ENCODE peak calls at places on chromosomes 4 and X, in four cellular contexts. I is K562, R is HL-60, O is GM12878. T is an unnamed sample.

GRCh38 chr4:150256841-150257273 is 178.6 kb downstream of the DCLK2 start:
- DNase-seq in R (peak), I (no peak), O (no peak), T (no peak)

GRCh38 chr4:25560605-25561004 is 95.0 kb upstream of the SLC34A2 start:
- DNase-seq in O (no peak), I (no peak), R (no peak), T (no peak)

GRCh38 chr4:128387600-128388351 is 100.2 kb upstream of the PGRMC2 start:
- DNase-seq in O (no peak), I (no peak), R (no peak), T (no peak)

GRCh38 chr4:47274931-47275330 is 188.6 kb downstream of the COMMD8 start:
- DNase-seq in R (no peak), O (no peak), I (no peak), T (no peak)

GRCh38 chr4:88090898-88091297 is 67.5 kb downstream of the ABCG2 start:
- DNase-seq in I (no peak), O (no peak), R (no peak), T (no peak)

GRCh38 chr4:54913751-54914526 is 211.5 kb downstream of the KDR start:
- DNase-seq in O (no peak), R (no peak), I (no peak), T (no peak)

GRCh38 chr4:54553001-54553400 is 104.8 kb upstream of the KIT start:
- DNase-seq in O (no peak), I (no peak), R (no peak), T (no peak)

GRCh38 chrX:16882188-16882587 is 12.0 kb upstream of the RBBP7 start:
- DNase-seq in R (peak), I (no peak), O (no peak), T (no peak)

GRCh38 chr4:163568835-163569234 is 74.3 kb downstream of the TMA16 start:
- DNase-seq in I (no peak), O (no peak), R (no peak), T (no peak)

GRCh38 chr4:3766207-3766790 is at the start of gene ADRA2C:
- DNase-seq in O (no peak), R (no peak), I (peak), T (no peak)

GRCh38 chr4:5710962-5711478 is at the start of gene EVC:
- DNase-seq in O (no peak), I (peak), R (no peak), T (peak)

GRCh38 chrX:135893294-135893817 is at the start of the genes CT45A10 and SAGE1:
- DNase-seq in I (peak), O (no peak), R (no peak), T (no peak)

GRCh38 chr4:54902976-54903375 is 222.4 kb downstream of the KDR start:
- DNase-seq in I (no peak), R (no peak), O (no peak), T (no peak)

GRCh38 chr4:110615366-110616161 is 7.3 kb downstream of the PITX2 start:
- DNase-seq in I (no peak), R (no peak), O (no peak), T (no peak)

GRCh38 chrX:97398030-97398551 is 514.4 kb downstream of the RPA4 start:
- DNase-seq in I (no peak), O (peak), R (no peak), T (no peak)

GRCh38 chr4:114287079-114287696 is 307.7 kb upstream of the ARSJ start:
- DNase-seq in I (no peak), R (no peak), O (no peak), T (no peak)

GRCh38 chr4:145276044-145276443 is 95.7 kb upstream of the OTUD4 start:
- DNase-seq in R (no peak), I (no peak), O (no peak), T (no peak)
- TF ChIP-seq SPI1 in R (no peak), I (no peak), O (no peak), T (no peak)

GRCh38 chrX:129698150-129698549 is 40.6 kb upstream of the XPNPEP2 start:
- DNase-seq in I (no peak), O (no peak), R (no peak), T (no peak)

GRCh38 chrX:129697204-129697829 is 41.5 kb upstream of the XPNPEP2 start:
- DNase-seq in O (no peak), I (no peak), R (no peak), T (no peak)

GRCh38 chrX:129696463-129697155 is 41.9 kb upstream of the APLN start:
- DNase-seq in O (no peak), I (no peak), R (no peak), T (no peak)

GRCh38 chrX:129701624-129702069 is 37.1 kb upstream of the XPNPEP2 start:
- DNase-seq in O (no peak), R (no peak), I (no peak), T (no peak)

DNA sequence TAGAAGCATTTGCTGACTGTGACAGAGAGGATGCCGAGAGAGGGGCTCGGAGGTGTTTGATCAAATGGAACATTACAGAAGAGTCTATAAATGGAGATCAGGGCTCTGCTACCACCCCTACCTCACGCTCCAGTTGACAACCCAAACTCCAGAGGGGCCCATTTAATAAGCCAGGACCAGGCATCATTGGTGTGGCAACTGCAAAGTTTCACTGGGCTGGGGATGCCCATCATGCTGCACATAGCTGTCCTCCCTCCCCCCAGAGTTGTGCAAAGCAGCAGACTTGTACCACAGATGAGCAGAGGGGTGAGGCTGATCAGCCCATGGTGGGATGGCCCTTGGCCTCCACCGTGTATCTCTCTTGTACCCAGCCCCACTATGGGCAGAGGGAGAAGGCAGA is 38.2 kb upstream of the XPNPEP2 start:
- DNase-seq in I (no peak), R (no peak), O (no peak), T (no peak)
- TF ChIP-seq SPI1 in I (no peak), R (no peak), O (no peak), T (no peak)

DNA sequence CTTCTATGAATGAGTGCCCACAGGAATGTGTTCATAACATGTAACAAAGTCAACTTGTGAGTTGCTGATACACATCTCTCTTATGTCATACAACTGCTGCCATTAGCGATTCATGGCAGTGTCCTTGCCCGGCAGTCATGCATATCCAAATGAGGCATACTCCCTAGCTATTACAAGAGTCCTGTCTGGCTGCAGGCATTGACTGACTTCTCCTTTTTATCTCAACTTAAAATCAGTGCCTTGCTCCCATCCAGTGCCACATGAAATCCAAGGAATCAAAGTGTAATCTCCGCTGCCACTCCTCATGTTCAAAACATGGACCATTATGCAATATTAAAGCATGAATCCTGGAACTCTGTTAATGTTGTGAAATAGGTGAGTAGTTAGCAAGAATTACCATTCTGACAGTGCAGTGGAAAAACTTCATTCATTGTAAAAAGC is 348.9 kb upstream of the FTHL17 start:
- DNase-seq in R (no peak), O (no peak), I (no peak), T (no peak)
- TF ChIP-seq SPI1 in R (no peak), O (no peak), I (no peak), T (no peak)

GRCh38 chr4:122364700-122365404 is 14.0 kb upstream of the ADAD1 start:
- DNase-seq in I (no peak), O (no peak), R (no peak), T (no peak)
- TF ChIP-seq SPI1 in I (no peak), O (no peak), R (no peak), T (no peak)

DNA sequence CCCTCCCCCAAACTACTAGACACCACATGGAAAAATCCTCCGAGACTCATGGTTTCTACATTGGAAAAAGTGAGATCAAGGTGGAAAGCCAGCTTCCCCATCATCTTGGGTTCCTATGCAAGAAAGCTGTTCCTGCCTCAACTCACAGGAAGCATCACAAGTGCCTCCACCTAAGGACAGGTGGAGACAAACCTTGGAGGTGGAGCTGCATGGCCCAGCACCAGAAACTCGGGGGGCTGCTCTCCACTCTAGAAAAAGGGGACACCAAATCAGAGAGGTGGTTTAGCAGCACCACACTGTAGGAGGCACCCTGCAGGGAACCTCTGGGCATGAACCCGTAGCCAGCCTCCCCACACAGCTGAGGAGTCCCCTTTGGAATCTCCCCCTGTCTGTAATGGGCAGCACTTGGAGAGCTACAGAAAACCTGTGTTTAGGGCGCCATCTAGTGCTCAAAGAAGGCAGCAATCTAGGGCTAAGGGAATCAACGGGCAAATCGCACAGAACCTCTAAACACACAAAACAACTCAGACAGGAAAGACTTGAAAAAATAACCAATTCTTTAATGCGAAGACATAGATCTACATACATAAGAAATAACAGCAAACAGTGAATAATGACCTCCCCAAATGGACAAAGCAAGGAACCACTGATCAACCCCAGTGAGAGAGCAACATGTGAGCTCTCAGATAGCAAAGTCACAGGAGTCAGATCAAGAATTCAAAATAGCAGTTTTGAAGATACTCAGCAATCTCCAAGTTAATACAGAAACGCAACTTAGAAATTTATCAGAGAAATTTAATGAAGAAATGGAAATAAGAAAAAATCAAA is 37.0 kb upstream of the ZBTB33 start:
- DNase-seq in R (peak), O (peak), I (peak), T (peak)
- TF ChIP-seq SPI1 in R (no peak), O (no peak), I (no peak), T (no peak)

GRCh38 chr4:38663801-38664703 is at the start of gene KLF3:
- DNase-seq in R (peak), I (peak), O (no peak), T (peak)
- TF ChIP-seq SPI1 in R (no peak), I (no peak), O (no peak), T (no peak)

DNA sequence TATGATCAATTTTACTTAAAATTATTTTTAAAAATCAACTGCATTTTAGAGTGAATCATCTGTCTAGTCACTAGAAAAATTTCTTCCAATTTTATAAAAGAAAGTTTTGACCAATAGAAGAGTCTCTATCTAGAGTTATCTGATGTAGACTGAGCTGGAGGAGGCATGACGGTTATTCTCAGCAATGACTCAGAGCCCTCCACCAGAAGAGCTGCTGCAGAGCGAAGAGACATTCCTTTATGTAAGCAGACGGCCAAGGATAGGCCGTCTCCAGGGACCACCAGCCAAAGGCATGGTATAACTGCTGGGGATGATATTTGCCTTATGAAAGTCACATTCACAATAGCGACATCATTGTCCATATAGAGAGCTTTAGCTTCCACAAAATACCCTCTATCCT is 23.0 kb downstream of the LDB2 start:
- DNase-seq in O (no peak), I (no peak), R (no peak), T (no peak)
- TF ChIP-seq SPI1 in O (no peak), I (no peak), R (no peak), T (no peak)

GRCh38 chr4:37733230-37733904 is 47.2 kb upstream of the RELL1 start:
- DNase-seq in I (no peak), R (no peak), O (no peak), T (no peak)
- TF ChIP-seq SPI1 in I (no peak), R (no peak), O (no peak), T (no peak)

GRCh38 chr4:1802151-1802715 is 9.1 kb downstream of the FGFR3 start:
- DNase-seq in I (peak), O (no peak), R (peak), T (no peak)
- TF ChIP-seq SPI1 in I (no peak), O (no peak), R (no peak), T (no peak)

T was measured in GM12891.